ENCODE peak calls at places on chromosomes 1 and 21, in four cellular contexts. U is cardiac muscle cell; A is CD4-positive, alpha-beta T cell; E is CD8-positive, alpha-beta T cell. K is an unnamed sample.

GRCh38 chr1:22420456-22421053 is 31.1 kb upstream of the ZBTB40 start:
- DNase-seq in U (peak; percentile 87), E (peak; percentile 6), A (peak; percentile 45), K (peak; percentile 78)

GRCh38 chr1:55153031-55153430 is 62.1 kb downstream of the USP24 start:
- DNase-seq in A (no peak), E (no peak), U (no peak), K (no peak)

GRCh38 chr1:147509786-147510360 is 31.4 kb upstream of the BCL9 start:
- DNase-seq in E (no peak), A (no peak), U (peak; percentile 66), K (peak; percentile 22)

GRCh38 chr21:25970254-25970930 is 200.2 kb downstream of the APP start:
- DNase-seq in E (no peak), U (no peak), A (no peak), K (no peak)

GRCh38 chr1:67683306-67683705 is 1.7 kb upstream of the GADD45A start:
- DNase-seq in A (no peak), U (no peak), E (no peak), K (peak; percentile 85)

GRCh38 chr1:159815926-159816325 is 10.7 kb upstream of the SLAMF8 start:
- DNase-seq in A (no peak), U (no peak), E (no peak), K (no peak)

GRCh38 chr1:179090522-179090921 is 8.7 kb downstream of the TOR3A start:
- DNase-seq in E (no peak), U (no peak), A (no peak), K (no peak)

GRCh38 chr1:161749509-161750407 is at the start of gene DUSP12:
- DNase-seq in U (peak; percentile 95), A (peak; percentile 80), E (peak; percentile 70), K (peak; percentile 98)

GRCh38 chr1:106676021-106676420 is 380.5 kb upstream of the PRMT6 start:
- DNase-seq in U (no peak), A (no peak), E (no peak), K (peak; percentile 61)

GRCh38 chr1:210882414-210883221 is 251.3 kb downstream of the KCNH1 start:
- DNase-seq in U (no peak), A (no peak), E (no peak), K (peak; percentile 87)

GRCh38 chr1:215376544-215377264 is 190.4 kb upstream of the KCTD3 start:
- DNase-seq in E (no peak), A (no peak), U (no peak), K (peak; percentile 56)

GRCh38 chr1:151534662-151535278 is 5.3 kb upstream of the TUFT1 start:
- DNase-seq in E (peak; percentile 58), A (peak; percentile 76), U (peak; percentile 77), K (peak; percentile 89)

GRCh38 chr1:207944571-207944970 is 33.6 kb upstream of the CD34 start:
- DNase-seq in E (no peak), A (no peak), U (no peak), K (peak; percentile 49)

GRCh38 chr1:207245124-207245523 is 76.4 kb upstream of the CD55 start:
- DNase-seq in A (no peak), E (no peak), U (no peak), K (no peak)

GRCh38 chr1:17970757-17971156 is 136.8 kb upstream of the IGSF21 start:
- DNase-seq in E (no peak), A (no peak), U (no peak), K (no peak)

GRCh38 chr1:41537257-41537656 is 52.8 kb upstream of the EDN2 start:
- DNase-seq in U (no peak), E (no peak), A (no peak), K (no peak)

GRCh38 chr1:74712863-74713262 is 20.0 kb downstream of the CRYZ start:
- DNase-seq in E (no peak), A (no peak), U (no peak), K (no peak)

GRCh38 chr1:100188617-100189016 is 10.6 kb upstream of the LRRC39 start:
- DNase-seq in U (no peak), A (no peak), E (no peak), K (peak; percentile 47)

DNA sequence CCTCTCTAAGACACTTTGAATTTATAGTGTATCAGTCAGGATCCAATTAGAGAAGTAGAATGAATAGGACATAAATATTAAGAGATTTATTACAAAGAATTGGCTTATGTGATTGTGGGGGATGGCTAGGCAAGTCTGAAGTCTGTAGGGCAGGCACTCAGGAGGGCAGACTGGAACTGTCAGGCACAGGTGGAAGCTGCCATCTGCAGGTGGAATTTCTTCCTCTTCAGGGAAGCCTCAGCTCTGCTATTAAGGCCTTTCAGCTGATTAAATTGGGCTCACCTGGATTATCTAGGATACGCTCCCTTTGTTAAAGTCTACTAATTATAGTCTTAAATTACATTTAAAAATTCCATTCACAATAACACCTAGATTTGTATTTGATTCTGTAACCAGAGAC is 92.0 kb upstream of the HAO2 start:
- DNase-seq in E (no peak), A (no peak), U (peak; percentile 42), K (peak; percentile 37)
- TF ChIP-seq CTCF in E (no peak), A (no peak), U (no peak), K (peak; percentile 25)

GRCh38 chr1:9181990-9182783 is 52.4 kb upstream of the H6PD start:
- DNase-seq in U (no peak), E (no peak), A (no peak), K (peak; percentile 63)
- TF ChIP-seq CTCF in U (peak; percentile 30), E (no peak), A (no peak), K (peak; percentile 23)

GRCh38 chr21:42535602-42536171 is 22.0 kb downstream of the SLC37A1 start:
- DNase-seq in U (no peak), A (no peak), E (no peak), K (peak; percentile 5)

GRCh38 chr21:42539342-42539741 is 25.7 kb downstream of the SLC37A1 start:
- DNase-seq in A (no peak), U (no peak), E (no peak), K (no peak)

GRCh38 chr21:42538479-42539275 is 25.0 kb downstream of the SLC37A1 start:
- DNase-seq in E (no peak), A (no peak), U (no peak), K (no peak)

GRCh38 chr21:42536601-42537000 is 22.9 kb downstream of the SLC37A1 start:
- DNase-seq in E (no peak), U (no peak), A (no peak), K (no peak)

DNA sequence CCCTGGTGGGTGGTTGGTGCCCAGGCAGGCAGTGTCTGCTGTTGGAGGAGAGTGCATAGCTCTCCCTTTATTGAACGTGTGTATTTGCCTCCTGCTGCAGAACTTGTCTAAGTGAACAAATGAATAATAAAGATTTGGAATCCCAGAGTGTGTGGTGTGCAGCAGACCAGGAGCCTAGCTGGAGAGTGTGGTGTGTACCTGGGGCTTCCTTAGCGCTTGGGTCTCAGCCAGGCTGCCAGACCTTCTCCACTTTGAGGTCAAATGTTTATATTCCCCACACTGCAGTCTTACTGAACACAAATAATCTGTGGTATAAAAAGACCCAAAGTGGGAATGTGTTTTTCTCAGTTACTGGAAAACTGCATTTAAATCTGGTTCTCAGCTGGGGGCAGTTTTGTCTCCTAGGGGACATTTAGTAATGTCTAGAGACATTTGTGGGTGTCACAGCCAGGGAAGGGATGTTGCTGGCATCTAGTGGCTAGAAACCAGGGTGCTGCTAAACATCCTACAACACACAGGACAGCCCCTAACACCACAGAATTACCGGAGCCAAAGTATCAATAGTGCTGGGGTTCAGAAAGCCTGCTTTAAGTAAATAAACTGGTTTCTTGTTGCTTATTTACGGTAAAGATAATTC is 23.6 kb downstream of the SLC37A1 start:
- DNase-seq in U (no peak), E (no peak), A (no peak), K (peak; percentile 13)
- TF ChIP-seq CTCF in U (peak; percentile 29), E (no peak), A (no peak), K (no peak)

GRCh38 chr1:226311376-226311775 is 2.4 kb upstream of the LIN9 start:
- DNase-seq in E (no peak), A (no peak), U (no peak), K (no peak)

GRCh38 chr1:226309398-226310122 is 596 bp upstream of the LIN9 start:
- DNase-seq in U (peak; percentile 65), E (no peak), A (no peak), K (peak; percentile 67)

GRCh38 chr1:226310637-226311195 is 1.8 kb upstream of the LIN9 start:
- DNase-seq in E (no peak), U (no peak), A (no peak), K (peak; percentile 81)

GRCh38 chr1:226308723-226309397 is at the start of gene LIN9:
- DNase-seq in U (peak; percentile 95), E (peak; percentile 82), A (peak; percentile 91), K (peak; percentile 98)

DNA sequence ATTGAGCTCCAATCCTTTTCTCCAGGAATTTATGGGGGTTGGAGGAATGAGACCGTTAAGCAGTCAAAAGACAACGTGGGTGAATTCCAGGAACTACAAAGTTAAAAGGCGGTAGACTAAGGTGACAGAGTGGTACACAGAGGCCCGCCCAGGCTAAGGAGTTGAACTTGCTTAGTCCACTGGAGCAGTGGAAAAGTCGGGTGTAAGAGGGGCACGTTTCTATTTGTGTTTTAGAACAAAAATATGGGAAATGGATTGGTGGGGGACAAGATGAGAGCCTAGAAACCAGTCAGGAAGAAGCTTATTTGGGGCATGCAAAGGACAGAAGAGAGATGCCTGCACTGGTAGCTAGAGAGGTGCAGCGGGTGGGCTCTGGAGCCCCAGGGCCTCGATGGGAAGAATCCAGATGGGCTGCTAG is 1.2 kb upstream of the LIN9 start:
- DNase-seq in E (no peak), A (no peak), U (no peak), K (peak; percentile 58)
- TF ChIP-seq CTCF in E (no peak), A (no peak), U (no peak), K (no peak)

DNA sequence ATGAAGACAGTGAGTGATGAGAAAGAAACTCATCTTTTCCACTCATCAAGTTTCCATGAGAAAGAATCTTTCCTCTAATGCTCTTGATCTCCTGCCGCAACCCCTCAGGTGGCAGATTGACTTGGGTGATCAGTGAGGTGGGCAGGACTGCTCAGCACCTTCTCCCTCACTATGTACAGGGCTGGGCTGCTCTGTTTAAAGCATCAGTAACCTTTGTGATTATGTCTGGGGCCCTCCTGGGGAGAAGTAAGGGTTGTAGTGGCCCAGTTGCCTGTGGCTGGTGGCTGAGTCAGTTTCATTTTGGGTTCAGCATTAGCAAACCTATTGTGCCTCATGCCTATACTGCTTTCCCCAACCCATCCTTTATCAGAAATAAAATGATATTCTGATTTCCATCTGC is 366.0 kb downstream of the TTLL7 start:
- DNase-seq in U (no peak), A (no peak), E (no peak), K (no peak)
- TF ChIP-seq CTCF in U (no peak), A (no peak), E (no peak), K (no peak)

K was measured in MCF 10A.